ENCODE peak calls at places on chromosomes 13 and 19, in eight cellular contexts. O is DND-41, T is ovary, Z is thyroid gland, E is OCI-LY7, A is testis, U is epithelial cell of proximal tubule, L is psoas muscle. N is an unnamed sample.
A peak's percentile ranks its signal among the peaks of the same experiment; 100 is the strongest.

GRCh38 chr19:8206147-8207087 is 2.8 kb upstream of the CERS4 start:
- DNase-seq in A (no peak), T (no peak), E (no peak), O (no peak), U (no peak), L (no peak), Z (peak; percentile 60), N (no peak)

GRCh38 chr19:33390120-33390907 is 16.8 kb downstream of the CEBPG start:
- DNase-seq in O (no peak), T (peak; percentile 84), E (no peak), L (peak; percentile 87), A (peak; percentile 62), Z (peak; percentile 48), U (no peak), N (no peak)

GRCh38 chr13:84962141-84962750 is 837.0 kb downstream of the SLITRK6 start:
- DNase-seq in T (no peak), O (no peak), E (peak; percentile 75), L (no peak), Z (no peak), U (no peak), A (no peak), N (no peak)

GRCh38 chr19:31572671-31573298 is 223.5 kb upstream of the TSHZ3 start:
- DNase-seq in L (no peak), Z (no peak), T (no peak), A (no peak), U (no peak), E (no peak), O (no peak), N (no peak)

GRCh38 chr13:97122381-97122996 is 99.6 kb upstream of the MBNL2 start:
- DNase-seq in L (no peak), Z (no peak), O (no peak), E (no peak), U (no peak), T (no peak), A (no peak), N (peak; percentile 76)

GRCh38 chr19:15251010-15251748 is 18.9 kb upstream of the EPHX3 start:
- DNase-seq in Z (no peak), A (no peak), T (peak; percentile 37), O (no peak), L (peak; percentile 72), E (no peak), U (no peak), N (no peak)

GRCh38 chr19:42199440-42200115 is 17.9 kb downstream of the DEDD2 start:
- DNase-seq in U (no peak), E (peak; percentile 43), T (no peak), O (peak; percentile 93), A (no peak), L (peak; percentile 66), Z (no peak), N (no peak)

GRCh38 chr13:40536443-40537113 is 129.9 kb downstream of the FOXO1 start:
- DNase-seq in L (peak; percentile 83), E (peak; percentile 25), Z (peak; percentile 74), T (no peak), U (no peak), O (no peak), A (no peak), N (no peak)

GRCh38 chr19:33290956-33291622 is 11.2 kb downstream of the CEBPA start:
- DNase-seq in U (peak; percentile 20), A (no peak), O (no peak), E (no peak), T (no peak), L (peak; percentile 34), Z (no peak), N (no peak)

GRCh38 chr19:49546825-49547565 is 19.2 kb downstream of the RCN3 start:
- DNase-seq in L (no peak), A (peak; percentile 93), O (peak; percentile 74), U (peak; percentile 43), E (peak; percentile 84), Z (peak; percentile 69), T (peak; percentile 85), N (peak; percentile 50)

GRCh38 chr19:55433292-55433691 is 9.8 kb downstream of the SHISA7 start:
- DNase-seq in U (no peak), T (no peak), L (peak; percentile 48), Z (no peak), A (no peak), O (no peak), E (no peak), N (no peak)

GRCh38 chr13:99228737-99229691 is 28.4 kb downstream of the UBAC2 start:
- DNase-seq in A (no peak), U (peak; percentile 15), O (peak; percentile 29), T (no peak), E (peak; percentile 95), L (no peak), Z (no peak), N (no peak)

GRCh38 chr13:71603255-71603654 is 263.7 kb downstream of the DACH1 start:
- DNase-seq in T (no peak), O (no peak), A (no peak), U (no peak), L (no peak), E (no peak), Z (no peak), N (no peak)

GRCh38 chr19:33377586-33378475 is 4.3 kb downstream of the CEBPG start:
- DNase-seq in A (no peak), E (no peak), Z (no peak), L (no peak), O (no peak), T (no peak), U (no peak), N (no peak)

GRCh38 chr19:33493401-33494275 is 28.0 kb downstream of the PEPD start:
- DNase-seq in O (no peak), A (no peak), Z (no peak), T (no peak), E (no peak), L (no peak), U (no peak), N (no peak)

GRCh38 chr13:49711218-49711863 is 20.1 kb upstream of the EBPL start:
- DNase-seq in E (no peak), U (no peak), L (no peak), T (no peak), O (no peak), A (no peak), Z (no peak), N (peak; percentile 37)

GRCh38 chr19:51359294-51359693 is 6.9 kb downstream of the ETFB start:
- DNase-seq in Z (no peak), E (no peak), L (no peak), T (no peak), A (peak; percentile 54), O (no peak), U (no peak), N (peak; percentile 88)

GRCh38 chr19:13959962-13960862 is 7.9 kb downstream of the DCAF15 start:
- DNase-seq in L (peak; percentile 64), A (no peak), E (no peak), U (no peak), Z (no peak), O (peak; percentile 27), T (no peak), N (no peak)
- TF ChIP-seq CTCF in L (peak; percentile 17), A (no peak), E (peak; percentile 43), U (no peak), Z (no peak), O (peak; percentile 54), T (no peak), N (peak; percentile 39)

DNA sequence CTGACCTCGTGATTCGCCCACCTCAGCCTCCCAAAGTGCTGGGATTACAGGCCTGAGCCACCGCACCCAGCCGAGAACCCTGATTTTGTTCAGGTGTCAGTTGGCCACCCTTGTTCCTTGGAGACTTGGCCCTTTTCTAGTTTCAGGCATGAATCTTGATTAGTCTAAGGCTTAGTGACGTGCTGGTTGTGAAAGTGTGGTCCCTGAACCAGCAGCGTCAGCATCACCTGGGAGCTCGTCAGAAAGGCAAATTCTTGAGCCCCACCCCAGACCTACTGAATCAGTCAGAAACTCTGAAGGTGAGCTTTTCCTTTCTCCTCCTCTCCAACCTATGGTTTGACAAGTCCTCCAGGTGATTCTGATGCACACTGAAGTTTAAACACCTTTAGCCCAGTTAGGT is 35.2 kb downstream of the CACNG6 start:
- DNase-seq in Z (no peak), E (no peak), U (no peak), T (no peak), L (no peak), O (no peak), A (no peak), N (no peak)
- H3K4me3 ChIP-seq in Z (no peak overlapping the region), E (no peak overlapping the region), U (no peak overlapping the region), T (no peak overlapping the region), L (no peak overlapping the region), O (no peak overlapping the region), A (no peak overlapping the region), N (no peak overlapping the region)

DNA sequence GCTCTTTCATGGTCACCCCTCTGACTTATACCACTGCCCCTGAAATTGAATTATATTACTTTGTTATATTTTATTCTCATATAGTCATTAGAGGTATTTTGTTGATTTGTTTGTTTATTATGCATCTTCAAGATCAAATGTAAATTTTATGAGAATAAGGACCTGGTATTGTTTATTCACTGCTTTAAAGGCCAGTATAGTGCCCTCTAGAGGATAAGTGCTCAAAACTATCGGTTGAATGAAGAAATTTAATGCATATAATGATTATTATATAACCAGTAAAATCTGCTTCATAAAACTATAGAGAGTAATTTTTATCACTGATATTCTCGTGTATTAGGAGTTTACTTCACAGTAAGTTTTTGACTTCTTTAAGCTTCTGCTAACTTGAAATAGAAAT is 1401.9 kb downstream of the SLITRK1 start:
- DNase-seq in O (no peak), T (no peak), Z (no peak), E (no peak), L (no peak), U (no peak), A (no peak), N (no peak)
- TF ChIP-seq CTCF in O (peak; percentile 28), T (no peak), Z (no peak), E (peak; percentile 69), L (no peak), U (peak; percentile 54), A (no peak), N (peak; percentile 48)

DNA sequence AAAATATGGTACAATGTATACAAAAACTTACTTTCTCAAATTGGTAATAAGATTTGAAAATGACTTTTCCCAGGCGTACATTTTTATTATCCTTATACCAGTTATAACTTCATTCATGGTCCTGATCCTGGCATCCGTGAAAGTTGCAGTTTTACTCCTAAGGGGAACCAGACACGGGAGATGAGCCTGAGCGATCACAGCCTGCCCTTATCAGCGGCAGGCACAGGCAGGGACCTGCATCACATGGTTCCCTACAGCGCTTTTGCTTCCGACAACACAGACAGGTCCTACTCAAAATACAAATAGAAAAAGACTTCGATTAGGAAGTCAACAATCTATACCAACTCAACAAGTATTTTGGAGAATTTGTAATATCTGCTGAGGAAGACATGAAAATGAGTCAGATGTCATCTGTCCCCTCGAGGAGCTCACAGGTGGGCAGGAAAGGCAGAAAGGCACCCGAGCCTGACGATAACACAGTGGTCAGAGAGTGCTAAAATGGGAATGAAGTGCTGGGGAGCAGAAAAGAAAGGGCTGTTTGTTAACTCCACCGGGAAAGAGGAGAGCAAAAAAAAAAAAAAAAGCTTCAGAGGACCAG is 93.4 kb downstream of the ABCC4 start:
- DNase-seq in T (no peak), E (peak; percentile 58), Z (peak; percentile 68), A (no peak), L (no peak), U (no peak), O (no peak), N (no peak)
- H3K4me3 ChIP-seq in T (no peak overlapping the region), E (peak overlapping the region; percentile 53), Z (no peak overlapping the region), A (no peak overlapping the region), L (no peak overlapping the region), U (no peak overlapping the region), O (no peak overlapping the region), N (no peak overlapping the region)

GRCh38 chr19:10219678-10220077 is 11.5 kb downstream of the S1PR2 start:
- DNase-seq in O (no peak), T (no peak), Z (no peak), E (peak; percentile 84), L (no peak), U (no peak), A (no peak), N (no peak)
- TF ChIP-seq CTCF in O (peak; percentile 28), T (no peak), Z (no peak), E (peak; percentile 83), L (no peak), U (peak; percentile 40), A (no peak), N (peak; percentile 52)